ENCODE peak calls at places on chromosomes 3 and 15, in nine cellular contexts. One of them, this sample, is unnamed.

GRCh38 chr15:70559223-70559823 is 204.0 kb downstream of the UACA start:
- DNase-seq in right atrium auricular region: no peak
- DNase-seq in IMR-90: peak
- DNase-seq in epithelial cell of esophagus: no peak
- DNase-seq in uterus: no peak
- DNase-seq in testis: peak
- DNase-seq in OCI-LY7: peak
- DNase-seq in progenitor cell of endocrine pancreas: no peak
- DNase-seq in body of pancreas: peak
- DNase-seq in this sample: peak

GRCh38 chr3:171838218-171838720 is 4.9 kb upstream of the TMEM212 start:
- DNase-seq in right atrium auricular region: peak
- DNase-seq in IMR-90: peak
- DNase-seq in epithelial cell of esophagus: no peak
- DNase-seq in uterus: peak
- DNase-seq in testis: peak
- DNase-seq in OCI-LY7: no peak
- DNase-seq in progenitor cell of endocrine pancreas: no peak
- DNase-seq in body of pancreas: no peak
- DNase-seq in this sample: no peak

GRCh38 chr3:128073185-128073725 is 21.0 kb downstream of the SEC61A1 start:
- DNase-seq in right atrium auricular region: peak
- DNase-seq in IMR-90: no peak
- DNase-seq in epithelial cell of esophagus: no peak
- DNase-seq in uterus: no peak
- DNase-seq in testis: no peak
- DNase-seq in OCI-LY7: no peak
- DNase-seq in progenitor cell of endocrine pancreas: no peak
- DNase-seq in body of pancreas: no peak
- DNase-seq in this sample: no peak

GRCh38 chr15:33125883-33126535 is 68.5 kb downstream of the FMN1 start:
- DNase-seq in right atrium auricular region: no peak
- DNase-seq in IMR-90: no peak
- DNase-seq in epithelial cell of esophagus: no peak
- DNase-seq in uterus: no peak
- DNase-seq in testis: no peak
- DNase-seq in OCI-LY7: no peak
- DNase-seq in progenitor cell of endocrine pancreas: no peak
- DNase-seq in body of pancreas: no peak
- DNase-seq in this sample: no peak

GRCh38 chr15:46732060-46732459 is 985.2 kb upstream of the SEMA6D start:
- DNase-seq in right atrium auricular region: no peak
- DNase-seq in IMR-90: no peak
- DNase-seq in epithelial cell of esophagus: no peak
- DNase-seq in uterus: no peak
- DNase-seq in testis: no peak
- DNase-seq in OCI-LY7: peak
- DNase-seq in progenitor cell of endocrine pancreas: no peak
- DNase-seq in body of pancreas: no peak
- DNase-seq in this sample: no peak

GRCh38 chr3:153158961-153159735 is 2.9 kb upstream of the RAP2B start:
- DNase-seq in right atrium auricular region: no peak
- DNase-seq in IMR-90: no peak
- DNase-seq in epithelial cell of esophagus: no peak
- DNase-seq in uterus: no peak
- DNase-seq in testis: no peak
- DNase-seq in OCI-LY7: no peak
- DNase-seq in progenitor cell of endocrine pancreas: no peak
- DNase-seq in body of pancreas: no peak
- DNase-seq in this sample: no peak

GRCh38 chr15:43293402-43293801 is 26.7 kb upstream of the TGM5 start:
- DNase-seq in right atrium auricular region: no peak
- DNase-seq in IMR-90: no peak
- DNase-seq in epithelial cell of esophagus: no peak
- DNase-seq in uterus: no peak
- DNase-seq in testis: no peak
- DNase-seq in OCI-LY7: peak
- DNase-seq in progenitor cell of endocrine pancreas: peak
- DNase-seq in body of pancreas: peak
- DNase-seq in this sample: no peak

GRCh38 chr3:15258720-15259119 is 52.7 kb downstream of the CAPN7 start:
- DNase-seq in right atrium auricular region: peak
- DNase-seq in IMR-90: no peak
- DNase-seq in epithelial cell of esophagus: no peak
- DNase-seq in uterus: no peak
- DNase-seq in testis: no peak
- DNase-seq in OCI-LY7: no peak
- DNase-seq in progenitor cell of endocrine pancreas: no peak
- DNase-seq in body of pancreas: no peak
- DNase-seq in this sample: no peak

GRCh38 chr3:173396191-173397041 is 1.1 kb upstream of the NLGN1 start:
- DNase-seq in right atrium auricular region: no peak
- DNase-seq in IMR-90: no peak
- DNase-seq in epithelial cell of esophagus: peak
- DNase-seq in uterus: peak
- DNase-seq in testis: peak
- DNase-seq in OCI-LY7: no peak
- DNase-seq in progenitor cell of endocrine pancreas: no peak
- DNase-seq in body of pancreas: no peak
- DNase-seq in this sample: no peak

GRCh38 chr3:40366203-40367162 is 20.5 kb upstream of the ENTPD3 start:
- DNase-seq in right atrium auricular region: no peak
- DNase-seq in IMR-90: peak
- DNase-seq in epithelial cell of esophagus: peak
- DNase-seq in uterus: no peak
- DNase-seq in testis: no peak
- DNase-seq in OCI-LY7: no peak
- DNase-seq in progenitor cell of endocrine pancreas: no peak
- DNase-seq in body of pancreas: no peak
- DNase-seq in this sample: no peak

GRCh38 chr3:133935843-133936825 is 40.5 kb upstream of the RAB6B start:
- DNase-seq in right atrium auricular region: peak
- DNase-seq in IMR-90: no peak
- DNase-seq in epithelial cell of esophagus: no peak
- DNase-seq in uterus: no peak
- DNase-seq in testis: no peak
- DNase-seq in OCI-LY7: no peak
- DNase-seq in progenitor cell of endocrine pancreas: no peak
- DNase-seq in body of pancreas: no peak
- DNase-seq in this sample: no peak

GRCh38 chr3:29138171-29138570 is 142.7 kb upstream of the RBMS3 start:
- DNase-seq in right atrium auricular region: no peak
- DNase-seq in IMR-90: no peak
- DNase-seq in epithelial cell of esophagus: no peak
- DNase-seq in uterus: no peak
- DNase-seq in testis: no peak
- DNase-seq in OCI-LY7: no peak
- DNase-seq in progenitor cell of endocrine pancreas: no peak
- DNase-seq in body of pancreas: no peak
- DNase-seq in this sample: no peak

GRCh38 chr15:58440181-58440910 is 8.6 kb downstream of the LIPC start:
- DNase-seq in right atrium auricular region: peak
- DNase-seq in IMR-90: peak
- DNase-seq in epithelial cell of esophagus: peak
- DNase-seq in uterus: peak
- DNase-seq in testis: no peak
- DNase-seq in OCI-LY7: no peak
- DNase-seq in progenitor cell of endocrine pancreas: no peak
- DNase-seq in body of pancreas: peak
- DNase-seq in this sample: no peak

GRCh38 chr15:77983708-77984445 is 93.6 kb downstream of the TBC1D2B start:
- DNase-seq in right atrium auricular region: no peak
- DNase-seq in IMR-90: no peak
- DNase-seq in epithelial cell of esophagus: peak
- DNase-seq in uterus: peak
- DNase-seq in testis: peak
- DNase-seq in OCI-LY7: no peak
- DNase-seq in progenitor cell of endocrine pancreas: no peak
- DNase-seq in body of pancreas: no peak
- DNase-seq in this sample: no peak
- TF ChIP-seq CTCF in right atrium auricular region: no peak
- TF ChIP-seq CTCF in IMR-90: no peak
- TF ChIP-seq CTCF in epithelial cell of esophagus: peak
- TF ChIP-seq CTCF in uterus: peak
- TF ChIP-seq CTCF in testis: no peak
- TF ChIP-seq CTCF in OCI-LY7: peak
- TF ChIP-seq CTCF in progenitor cell of endocrine pancreas: no peak
- TF ChIP-seq CTCF in body of pancreas: no peak
- TF ChIP-seq CTCF in this sample: no peak

GRCh38 chr3:45001738-45002137 is 24.4 kb upstream of the CLEC3B start:
- DNase-seq in right atrium auricular region: no peak
- DNase-seq in IMR-90: no peak
- DNase-seq in epithelial cell of esophagus: no peak
- DNase-seq in uterus: no peak
- DNase-seq in testis: no peak
- DNase-seq in OCI-LY7: no peak
- DNase-seq in progenitor cell of endocrine pancreas: no peak
- DNase-seq in body of pancreas: no peak
- DNase-seq in this sample: no peak
- TF ChIP-seq CTCF in right atrium auricular region: no peak
- TF ChIP-seq CTCF in IMR-90: no peak
- TF ChIP-seq CTCF in epithelial cell of esophagus: no peak
- TF ChIP-seq CTCF in uterus: no peak
- TF ChIP-seq CTCF in testis: no peak
- TF ChIP-seq CTCF in OCI-LY7: peak
- TF ChIP-seq CTCF in progenitor cell of endocrine pancreas: no peak
- TF ChIP-seq CTCF in body of pancreas: no peak
- TF ChIP-seq CTCF in this sample: no peak

GRCh38 chr15:89129816-89130134 is 41.5 kb downstream of the ABHD2 start:
- DNase-seq in right atrium auricular region: no peak
- DNase-seq in IMR-90: no peak
- DNase-seq in epithelial cell of esophagus: no peak
- DNase-seq in uterus: no peak
- DNase-seq in testis: no peak
- DNase-seq in OCI-LY7: no peak
- DNase-seq in progenitor cell of endocrine pancreas: no peak
- DNase-seq in body of pancreas: no peak
- DNase-seq in this sample: no peak
- TF ChIP-seq CTCF in right atrium auricular region: no peak
- TF ChIP-seq CTCF in IMR-90: no peak
- TF ChIP-seq CTCF in epithelial cell of esophagus: no peak
- TF ChIP-seq CTCF in uterus: no peak
- TF ChIP-seq CTCF in testis: no peak
- TF ChIP-seq CTCF in OCI-LY7: peak
- TF ChIP-seq CTCF in progenitor cell of endocrine pancreas: no peak
- TF ChIP-seq CTCF in body of pancreas: no peak
- TF ChIP-seq CTCF in this sample: no peak

GRCh38 chr15:48681274-48681840 is 35.8 kb upstream of the FBN1 start:
- DNase-seq in right atrium auricular region: no peak
- DNase-seq in IMR-90: peak
- DNase-seq in epithelial cell of esophagus: peak
- DNase-seq in uterus: no peak
- DNase-seq in testis: no peak
- DNase-seq in OCI-LY7: no peak
- DNase-seq in progenitor cell of endocrine pancreas: no peak
- DNase-seq in body of pancreas: no peak
- DNase-seq in this sample: no peak
- TF ChIP-seq CTCF in right atrium auricular region: no peak
- TF ChIP-seq CTCF in IMR-90: no peak
- TF ChIP-seq CTCF in epithelial cell of esophagus: no peak
- TF ChIP-seq CTCF in uterus: no peak
- TF ChIP-seq CTCF in testis: no peak
- TF ChIP-seq CTCF in OCI-LY7: no peak
- TF ChIP-seq CTCF in progenitor cell of endocrine pancreas: no peak
- TF ChIP-seq CTCF in body of pancreas: no peak
- TF ChIP-seq CTCF in this sample: no peak

GRCh38 chr3:178320481-178321352 is 215.5 kb upstream of the KCNMB2 start:
- DNase-seq in right atrium auricular region: peak
- DNase-seq in IMR-90: peak
- DNase-seq in epithelial cell of esophagus: peak
- DNase-seq in uterus: peak
- DNase-seq in testis: peak
- DNase-seq in OCI-LY7: no peak
- DNase-seq in progenitor cell of endocrine pancreas: no peak
- DNase-seq in body of pancreas: peak
- DNase-seq in this sample: no peak

GRCh38 chr3:178325330-178325729 is 210.9 kb upstream of the KCNMB2 start:
- DNase-seq in right atrium auricular region: no peak
- DNase-seq in IMR-90: peak
- DNase-seq in epithelial cell of esophagus: peak
- DNase-seq in uterus: no peak
- DNase-seq in testis: no peak
- DNase-seq in OCI-LY7: no peak
- DNase-seq in progenitor cell of endocrine pancreas: no peak
- DNase-seq in body of pancreas: no peak
- DNase-seq in this sample: no peak
- TF ChIP-seq CTCF in right atrium auricular region: no peak
- TF ChIP-seq CTCF in IMR-90: peak
- TF ChIP-seq CTCF in epithelial cell of esophagus: peak
- TF ChIP-seq CTCF in uterus: peak
- TF ChIP-seq CTCF in testis: no peak
- TF ChIP-seq CTCF in OCI-LY7: peak
- TF ChIP-seq CTCF in progenitor cell of endocrine pancreas: peak
- TF ChIP-seq CTCF in body of pancreas: peak
- TF ChIP-seq CTCF in this sample: no peak

DNA sequence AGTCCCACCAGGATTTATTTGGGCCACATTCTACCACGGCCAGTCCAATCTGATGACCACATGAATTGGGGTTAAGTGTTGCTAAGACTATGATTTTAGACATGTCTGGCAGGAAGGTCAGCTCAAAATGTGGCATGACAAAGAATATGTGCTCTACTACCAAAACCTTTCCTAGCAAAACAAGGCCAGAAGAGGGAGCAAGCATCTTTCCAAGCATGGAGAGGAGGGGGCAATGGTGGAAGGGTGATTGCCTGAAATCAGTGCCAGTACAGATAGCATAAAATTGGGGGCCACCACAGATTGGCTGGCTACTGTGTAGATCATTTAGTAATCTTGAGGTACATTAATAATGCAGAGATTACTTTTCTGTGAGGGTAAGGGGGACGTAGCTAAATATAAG is 43.2 kb downstream of the TMEM39A start:
- DNase-seq in right atrium auricular region: no peak
- DNase-seq in IMR-90: no peak
- DNase-seq in epithelial cell of esophagus: no peak
- DNase-seq in uterus: no peak
- DNase-seq in testis: no peak
- DNase-seq in OCI-LY7: no peak
- DNase-seq in progenitor cell of endocrine pancreas: no peak
- DNase-seq in body of pancreas: no peak
- DNase-seq in this sample: no peak
- TF ChIP-seq CTCF in right atrium auricular region: no peak
- TF ChIP-seq CTCF in IMR-90: no peak
- TF ChIP-seq CTCF in epithelial cell of esophagus: no peak
- TF ChIP-seq CTCF in uterus: no peak
- TF ChIP-seq CTCF in testis: no peak
- TF ChIP-seq CTCF in OCI-LY7: peak
- TF ChIP-seq CTCF in progenitor cell of endocrine pancreas: peak
- TF ChIP-seq CTCF in body of pancreas: no peak
- TF ChIP-seq CTCF in this sample: no peak

This sample was measured in natural killer cell.